ENCODE peak calls at places on chromosome 21, in four cellular contexts. N is mesenteric fat pad, U is HTR-8/SVneo, D is left colon. T is an unnamed sample.

GRCh38 chr21:15343066-15343465 is 278.3 kb upstream of the NRIP1 start:
- DNase-seq in U (no peak), N (no peak), D (no peak), T (no peak)

GRCh38 chr21:43345046-43345745 is 81.7 kb downstream of the SIK1 start:
- DNase-seq in U (no peak), N (no peak), D (no peak), T (no peak)

GRCh38 chr21:42661688-42662429 is 8.4 kb downstream of the PDE9A start:
- DNase-seq in U (no peak), D (no peak), N (no peak), T (no peak)

GRCh38 chr21:37245151-37245550 is 22.0 kb downstream of the VPS26C start:
- DNase-seq in D (no peak), N (no peak), U (no peak), T (no peak)

GRCh38 chr21:35324372-35325220 is 275.5 kb upstream of the RUNX1 start:
- DNase-seq in N (no peak), D (no peak), U (peak; percentile 55), T (no peak)

GRCh38 chr21:29091032-29091431 is 17.6 kb upstream of the CCT8 start:
- DNase-seq in D (no peak), U (peak; percentile 56), N (no peak), T (peak; percentile 35)

GRCh38 chr21:28779914-28780313 is 212.8 kb downstream of the LTN1 start:
- DNase-seq in D (no peak), U (no peak), N (no peak), T (no peak)

GRCh38 chr21:45995686-45996179 is 14.2 kb downstream of the COL6A1 start:
- DNase-seq in U (no peak), N (peak; percentile 86), D (peak; percentile 23), T (no peak)

GRCh38 chr21:26659181-26659580 is 86.1 kb upstream of the CYYR1 start:
- DNase-seq in N (no peak), U (no peak), D (no peak), T (no peak)

GRCh38 chr21:32173106-32173755 is 105.6 kb downstream of the MIS18A start:
- DNase-seq in D (no peak), N (no peak), U (no peak), T (peak; percentile 91)

T was measured in foreskin melanocyte.